ENCODE peak calls at places on chromosome 21, in five cellular contexts. K is HAP-1, F is prostate gland, W is aorta, S is hepatocyte. T is an unnamed sample. For H3K9me3 and H3K4me1, the result is how much of the 10 kb centered on the place peaks cover.

GRCh38 chr21:35222021-35222420 is 172.9 kb upstream of the RUNX1 start:
- DNase-seq in K (no peak), F (no peak), W (no peak), S (no peak), T (no peak)

GRCh38 chr21:44687671-44688070 is 5.7 kb upstream of the KRTAP12-1 start:
- DNase-seq in K (no peak), F (no peak), W (no peak), S (no peak), T (no peak)

GRCh38 chr21:31872452-31873274 is at the start of gene HUNK:
- DNase-seq in K (peak), F (peak), W (peak), S (peak), T (peak)

GRCh38 chr21:36985761-36986594 is 19.5 kb upstream of the HLCS start:
- DNase-seq in K (no peak), F (no peak), W (no peak), S (no peak), T (no peak)

GRCh38 chr21:16570856-16571255 is 841.1 kb downstream of the USP25 start:
- DNase-seq in K (no peak), F (no peak), W (no peak), S (no peak), T (no peak)

GRCh38 chr21:39612233-39613028 is at the start of gene B3GALT5:
- DNase-seq in K (no peak), F (no peak), W (no peak), S (peak), T (peak)

GRCh38 chr21:40706806-40707205 is 140.2 kb downstream of the DSCAM start:
- DNase-seq in K (no peak), F (no peak), W (no peak), S (no peak), T (no peak)

GRCh38 chr21:17903029-17903806 is 84.1 kb upstream of the C21orf91 start:
- DNase-seq in K (peak), F (no peak), W (no peak), S (peak), T (no peak)

GRCh38 chr21:38227401-38227800 is 29.4 kb upstream of the KCNJ15 start:
- DNase-seq in K (no peak), F (peak), W (no peak), S (no peak), T (no peak)

GRCh38 chr21:15063081-15063820 is 1.5 kb downstream of the NRIP1 start:
- DNase-seq in K (no peak), F (no peak), W (no peak), S (peak), T (peak)

GRCh38 chr21:28439852-28440251 is 552.8 kb downstream of the LTN1 start:
- DNase-seq in K (no peak), F (no peak), W (no peak), S (no peak), T (no peak)

GRCh38 chr21:38306833-38307232 is 50.0 kb downstream of the KCNJ15 start:
- DNase-seq in K (no peak), F (no peak), W (no peak), S (peak), T (no peak)

GRCh38 chr21:28633803-28634572 is 358.7 kb downstream of the LTN1 start:
- DNase-seq in K (no peak), F (no peak), W (peak), S (no peak), T (no peak)

GRCh38 chr21:40054403-40054802 is 187.2 kb downstream of the PCP4 start:
- DNase-seq in K (no peak), F (peak), W (peak), S (peak), T (no peak)

GRCh38 chr21:37155216-37155615 is 82.2 kb downstream of the TTC3 start:
- DNase-seq in K (peak), F (peak), W (no peak), S (no peak), T (no peak)

GRCh38 chr21:44895859-44896258 is 22.4 kb upstream of the PTTG1IP start:
- DNase-seq in K (no peak), F (no peak), W (no peak), S (no peak), T (no peak)

GRCh38 chr21:28776251-28776650 is 216.4 kb downstream of the LTN1 start:
- DNase-seq in K (no peak), F (no peak), W (no peak), S (no peak), T (no peak)

GRCh38 chr21:44442266-44443125 is 12.8 kb upstream of the LRRC3 start:
- DNase-seq in K (no peak), F (no peak), W (peak), S (no peak), T (no peak)

GRCh38 chr21:35925497-35925896 is 134.8 kb downstream of the SETD4 start:
- DNase-seq in K (no peak), F (peak), W (no peak), S (no peak), T (no peak)

GRCh38 chr21:22063140-22063539 is 1064.9 kb downstream of the NCAM2 start:
- DNase-seq in K (no peak), F (no peak), W (no peak), S (no peak), T (no peak)

GRCh38 chr21:31557956-31558838 is 101.3 kb upstream of the SOD1 start:
- DNase-seq in K (no peak), F (peak), W (peak), S (peak), T (peak)

GRCh38 chr21:40512590-40512989 is 334.4 kb downstream of the DSCAM start:
- DNase-seq in K (no peak), F (no peak), W (no peak), S (no peak), T (peak)

GRCh38 chr21:15204140-15204774 is 139.5 kb upstream of the NRIP1 start:
- DNase-seq in K (no peak), F (no peak), W (no peak), S (no peak), T (no peak)

GRCh38 chr21:37565530-37566223 is 199.1 kb downstream of the DYRK1A start:
- DNase-seq in K (no peak), F (no peak), W (no peak), S (peak), T (no peak)

GRCh38 chr21:38428211-38428610 is 70.1 kb downstream of the ERG start:
- DNase-seq in K (no peak), F (no peak), W (no peak), S (no peak), T (no peak)

GRCh38 chr21:44513389-44514217 is 26.4 kb downstream of the KRTAP10-1 start:
- DNase-seq in K (no peak), F (no peak), W (no peak), S (no peak), T (no peak)

GRCh38 chr21:40016234-40016633 is 149.0 kb downstream of the PCP4 start:
- DNase-seq in K (no peak), F (no peak), W (no peak), S (no peak), T (no peak)

GRCh38 chr21:44752701-44753235 is 41.4 kb upstream of the TSPEAR start:
- DNase-seq in K (no peak), F (peak), W (peak), S (peak), T (no peak)

GRCh38 chr21:41215856-41216408 is 48.0 kb downstream of the BACE2 start:
- DNase-seq in K (no peak), F (no peak), W (no peak), S (no peak), T (no peak)

DNA sequence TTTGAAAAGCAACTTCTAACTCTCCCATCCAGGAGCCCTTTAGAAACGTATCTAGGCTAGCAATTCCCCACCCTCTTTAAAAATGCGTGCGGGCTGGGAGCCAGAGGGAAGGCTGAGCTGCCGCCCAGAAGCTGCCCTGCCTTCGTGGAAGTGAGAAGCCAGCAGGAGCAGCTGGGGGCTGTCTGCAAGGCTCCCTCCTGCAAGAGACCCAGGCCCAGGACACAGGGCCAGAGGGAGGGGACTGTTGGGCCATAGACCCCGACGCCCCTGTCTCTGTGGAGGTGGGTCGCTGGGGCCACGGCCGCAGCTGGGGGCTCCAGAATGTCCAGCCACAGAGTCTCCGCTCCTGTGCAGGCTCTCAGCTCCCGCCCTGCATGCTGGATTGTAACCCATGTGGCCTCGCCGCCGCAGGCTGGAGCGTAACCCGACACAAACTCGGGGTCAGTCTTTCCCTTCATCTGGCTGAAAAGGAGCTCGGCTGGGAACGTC is 31.0 kb upstream of the COL6A2 start:
- DNase-seq in K (no peak), F (no peak), W (peak), S (no peak), T (peak)
- H3K9me3 ChIP-seq in K (under half), F (under half), W (under half), S (under half), T (under half)

GRCh38 chr21:42671778-42672593 is 18.6 kb downstream of the PDE9A start:
- DNase-seq in K (no peak), F (peak), W (no peak), S (no peak), T (no peak)

GRCh38 chr21:42670884-42671283 is 17.5 kb downstream of the PDE9A start:
- DNase-seq in K (no peak), F (no peak), W (no peak), S (no peak), T (no peak)

GRCh38 chr21:42669069-42669468 is 15.6 kb downstream of the PDE9A start:
- DNase-seq in K (no peak), F (peak), W (no peak), S (no peak), T (no peak)

GRCh38 chr21:42668620-42669019 is 15.2 kb downstream of the PDE9A start:
- DNase-seq in K (no peak), F (no peak), W (no peak), S (no peak), T (no peak)

GRCh38 chr21:42670058-42670830 is 16.8 kb downstream of the PDE9A start:
- DNase-seq in K (no peak), F (no peak), W (no peak), S (no peak), T (no peak)
- H3K4me1 ChIP-seq in K (under half), F (under half), W (under half), S (half or more), T (half or more)

GRCh38 chr21:30479259-30479658 is 908 bp downstream of the KRTAP19-1 start:
- DNase-seq in K (no peak), F (no peak), W (no peak), S (no peak), T (no peak)

GRCh38 chr21:30480145-30480544 is at the start of gene KRTAP19-1:
- DNase-seq in K (no peak), F (no peak), W (peak), S (no peak), T (no peak)

GRCh38 chr21:30478015-30478414 is 2.2 kb downstream of the KRTAP19-1 start:
- DNase-seq in K (no peak), F (peak), W (no peak), S (peak), T (no peak)

GRCh38 chr21:30486180-30486579 is 1.1 kb downstream of the KRTAP19-2 start:
- DNase-seq in K (no peak), F (no peak), W (no peak), S (no peak), T (no peak)

DNA sequence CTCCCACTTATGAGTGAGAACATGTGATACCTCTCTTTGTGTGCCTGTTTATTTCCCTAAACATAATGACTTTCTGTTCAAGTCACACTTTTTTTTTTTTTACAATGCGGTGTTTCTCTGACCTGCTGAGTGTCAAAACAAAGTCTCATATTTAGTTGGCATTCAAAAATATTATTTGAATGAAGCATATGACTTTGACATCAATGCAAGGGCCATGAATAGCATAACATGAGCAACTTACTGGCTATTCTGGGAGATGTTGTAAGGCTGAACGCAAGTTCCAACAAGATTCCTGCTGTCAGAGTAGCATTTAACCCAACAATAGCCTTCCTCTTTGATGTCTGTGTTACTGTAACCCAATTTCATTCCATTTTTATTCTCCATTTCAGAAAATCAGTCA is 2.0 kb upstream of the KRTAP19-1 start:
- DNase-seq in K (no peak), F (no peak), W (no peak), S (no peak), T (no peak)
- H3K9me3 ChIP-seq in K (under half), F (under half), W (under half), S (under half), T (under half)

DNA sequence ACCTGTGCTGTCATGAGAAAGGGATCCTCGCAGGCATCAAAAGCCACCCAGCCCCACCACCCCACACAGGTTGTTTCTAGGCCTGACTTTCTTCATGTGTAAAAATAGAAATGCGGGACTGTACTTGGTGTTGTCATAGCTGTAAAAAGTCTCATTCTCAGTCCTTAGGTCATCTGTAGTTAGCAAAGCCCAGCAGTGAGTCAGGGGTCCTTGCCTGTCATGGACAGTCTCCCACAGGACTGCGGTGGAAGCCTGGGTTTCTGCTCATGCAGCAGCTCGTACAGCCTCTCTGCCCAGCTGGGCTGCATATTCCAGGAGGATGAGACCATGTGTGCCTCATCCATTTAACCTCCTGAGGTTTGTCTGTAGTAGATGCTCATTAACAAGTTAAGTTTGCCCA is 58.2 kb downstream of the MRPS6 start:
- DNase-seq in K (no peak), F (no peak), W (no peak), S (no peak), T (no peak)
- H3K4me1 ChIP-seq in K (under half), F (under half), W (under half), S (under half), T (under half)

DNA sequence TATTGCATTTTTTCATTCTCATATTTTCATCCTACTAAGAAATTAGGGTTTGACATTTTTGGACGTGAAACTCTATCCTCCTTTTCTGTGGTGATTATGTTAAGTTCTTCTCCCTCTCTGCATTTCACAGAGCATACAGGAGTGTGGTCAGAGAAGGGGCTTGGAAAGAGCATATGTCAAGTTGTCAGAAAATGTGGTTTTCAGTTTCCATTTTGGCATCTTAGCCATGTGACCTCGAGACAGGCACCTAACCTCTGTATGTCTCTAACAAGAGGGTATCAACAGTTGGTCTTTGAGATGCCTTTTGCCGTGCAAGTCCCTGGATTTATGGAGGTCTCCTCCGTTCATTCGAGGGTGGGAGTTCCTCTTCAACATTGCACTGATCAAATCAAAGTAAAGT is 140.7 kb downstream of the CYYR1 start:
- DNase-seq in K (no peak), F (no peak), W (no peak), S (no peak), T (no peak)
- H3K9me3 ChIP-seq in K (under half), F (under half), W (under half), S (under half), T (under half)